ENCODE peak calls at places on chromosomes 7 and 10, in ten cellular contexts. L is stimulated activated naive CD4-positive, alpha-beta T cell; V is ovary; G is fibroblast of the aortic adventitia; T is SHP77 treated with DMSO at 0.1 percent for 48 hours; Z is SK-MEL-5; A is astrocyte of the hippocampus; Y is nephron progenitor cell; B is GM19239; K is GM23338. F is an unnamed sample.

GRCh38 chr10:114444819-114445218 is 40.5 kb upstream of the AFAP1L2 start:
- DNase-seq in L (no peak), V (no peak), G (no peak), T (no peak), Z (no peak), A (no peak), Y (no peak), B (no peak), K (no peak), F (no peak)

GRCh38 chr10:26887611-26888215 is 27.0 kb upstream of the ABI1 start:
- DNase-seq in L (no peak), V (no peak), G (peak; percentile 9), T (no peak), Z (no peak), A (no peak), Y (no peak), B (no peak), K (no peak), F (no peak)

GRCh38 chr7:147547252-147547897 is 1043.2 kb upstream of the C7orf33 start:
- DNase-seq in L (no peak), V (no peak), G (no peak), T (peak; percentile 53), Z (peak; percentile 73), A (peak; percentile 35), Y (no peak), B (no peak), K (peak; percentile 64), F (peak; percentile 47)

GRCh38 chr7:47577351-47577919 is 4.5 kb downstream of the TNS3 start:
- DNase-seq in L (no peak), V (peak; percentile 51), G (peak; percentile 78), T (no peak), Z (no peak), A (peak; percentile 31), Y (no peak), B (no peak), K (no peak), F (no peak)

GRCh38 chr10:104450954-104451353 is 97.3 kb downstream of the CFAP58 start:
- DNase-seq in L (no peak), V (no peak), G (peak; percentile 87), T (no peak), Z (no peak), A (no peak), Y (no peak), B (no peak), K (no peak), F (no peak)

GRCh38 chr7:19397917-19398316 is 252.7 kb upstream of the FERD3L start:
- DNase-seq in L (no peak), V (no peak), G (no peak), T (no peak), Z (peak; percentile 87), A (no peak), Y (no peak), B (no peak), K (no peak), F (no peak)

GRCh38 chr7:534075-534474 is 14.4 kb upstream of the PDGFA start:
- DNase-seq in L (no peak), V (no peak), G (no peak), T (no peak), Z (no peak), A (no peak), Y (no peak), B (no peak), K (no peak), F (no peak)

GRCh38 chr7:24783731-24784130 is 26.5 kb upstream of the GSDME start:
- DNase-seq in L (no peak), V (no peak), G (no peak), T (no peak), Z (no peak), A (no peak), Y (no peak), B (no peak), K (no peak), F (no peak)

GRCh38 chr7:19017374-19017773 is 100.1 kb downstream of the TWIST1 start:
- DNase-seq in L (no peak), V (no peak), G (no peak), T (no peak), Z (no peak), A (no peak), Y (no peak), B (no peak), K (peak; percentile 19), F (no peak)

GRCh38 chr10:78215645-78216044 is 182.0 kb downstream of the RPS24 start:
- DNase-seq in L (no peak), V (peak; percentile 83), G (peak; percentile 72), T (no peak), Z (no peak), A (peak; percentile 80), Y (no peak), B (no peak), K (no peak), F (no peak)

GRCh38 chr10:95814011-95814727 is 58.2 kb downstream of the ENTPD1 start:
- DNase-seq in L (no peak), V (no peak), G (peak; percentile 90), T (no peak), Z (peak; percentile 94), A (peak; percentile 84), Y (no peak), B (no peak), K (peak; percentile 30), F (no peak)

GRCh38 chr7:122068046-122068445 is 76.0 kb downstream of the AASS start:
- DNase-seq in L (no peak), V (no peak), G (no peak), T (no peak), Z (no peak), A (no peak), Y (no peak), B (no peak), K (no peak), F (no peak)

GRCh38 chr7:37833107-37833817 is 15.1 kb upstream of the NME8 start:
- DNase-seq in L (peak; percentile 13), V (peak; percentile 35), G (peak; percentile 70), T (no peak), Z (peak; percentile 72), A (peak; percentile 49), Y (peak; percentile 56), B (peak; percentile 27), K (peak; percentile 79), F (peak; percentile 52)

GRCh38 chr10:114492351-114493037 is 88.2 kb upstream of the AFAP1L2 start:
- DNase-seq in L (peak; percentile 13), V (no peak), G (no peak), T (no peak), Z (peak; percentile 19), A (no peak), Y (no peak), B (no peak), K (no peak), F (no peak)

GRCh38 chr7:133570321-133570720 is 317.4 kb downstream of the EXOC4 start:
- DNase-seq in L (no peak), V (no peak), G (no peak), T (no peak), Z (no peak), A (no peak), Y (no peak), B (no peak), K (no peak), F (no peak)

GRCh38 chr7:43105521-43106120 is 6.8 kb upstream of the HECW1 start:
- DNase-seq in L (no peak), V (no peak), G (peak; percentile 11), T (peak; percentile 28), Z (no peak), A (peak; percentile 28), Y (no peak), B (no peak), K (no peak), F (no peak)

GRCh38 chr10:1841759-1842158 is 104.4 kb upstream of the ADARB2 start:
- DNase-seq in L (no peak), V (no peak), G (no peak), T (no peak), Z (no peak), A (no peak), Y (no peak), B (no peak), K (no peak), F (no peak)

GRCh38 chr10:31554556-31554955 is 235.5 kb downstream of the ZEB1 start:
- DNase-seq in L (no peak), V (no peak), G (peak; percentile 82), T (no peak), Z (peak; percentile 13), A (peak; percentile 77), Y (no peak), B (no peak), K (no peak), F (no peak)

F was measured in HAP-1.